ENCODE peak calls at places on chromosomes 13 and 19, in six cellular contexts. One of them, this sample, is unnamed. For H3K9me2, the result is how much of the 10 kb centered on the place peaks cover.

GRCh38 chr13:36919833-36920611 is at the start of gene SMAD9:
- DNase-seq in PC-3: peak
- DNase-seq in GM23338: peak
- DNase-seq in hepatocyte: peak
- DNase-seq in HCT116: peak
- DNase-seq in MM.1S: peak
- DNase-seq in this sample: peak

GRCh38 chr13:32639502-32640105 is 53.4 kb downstream of the PDS5B start:
- DNase-seq in PC-3: peak
- DNase-seq in GM23338: peak
- DNase-seq in hepatocyte: peak
- DNase-seq in HCT116: peak
- DNase-seq in MM.1S: peak
- DNase-seq in this sample: no peak

GRCh38 chr13:27650312-27650711 is 28.6 kb downstream of the POLR1D start:
- DNase-seq in PC-3: no peak
- DNase-seq in GM23338: no peak
- DNase-seq in hepatocyte: no peak
- DNase-seq in HCT116: no peak
- DNase-seq in MM.1S: no peak
- DNase-seq in this sample: no peak

GRCh38 chr19:32811151-32811550 is 58.4 kb downstream of the SLC7A9 start:
- DNase-seq in PC-3: no peak
- DNase-seq in GM23338: no peak
- DNase-seq in hepatocyte: no peak
- DNase-seq in HCT116: no peak
- DNase-seq in MM.1S: no peak
- DNase-seq in this sample: peak

GRCh38 chr19:16025108-16026101 is 50.9 kb upstream of the TPM4 start:
- DNase-seq in PC-3: peak
- DNase-seq in GM23338: peak
- DNase-seq in hepatocyte: peak
- DNase-seq in HCT116: peak
- DNase-seq in MM.1S: peak
- DNase-seq in this sample: peak

GRCh38 chr13:101144808-101145419 is 271.4 kb downstream of the NALCN start:
- DNase-seq in PC-3: peak
- DNase-seq in GM23338: peak
- DNase-seq in hepatocyte: peak
- DNase-seq in HCT116: peak
- DNase-seq in MM.1S: peak
- DNase-seq in this sample: peak

GRCh38 chr19:36031308-36031707 is 1.4 kb downstream of the CLIP3 start:
- DNase-seq in PC-3: no peak
- DNase-seq in GM23338: no peak
- DNase-seq in hepatocyte: no peak
- DNase-seq in HCT116: no peak
- DNase-seq in MM.1S: no peak
- DNase-seq in this sample: no peak

GRCh38 chr19:29807870-29808405 is 3.9 kb upstream of the CCNE1 start:
- DNase-seq in PC-3: no peak
- DNase-seq in GM23338: no peak
- DNase-seq in hepatocyte: no peak
- DNase-seq in HCT116: no peak
- DNase-seq in MM.1S: no peak
- DNase-seq in this sample: no peak

GRCh38 chr19:29667941-29668340 is 2.7 kb downstream of the PLEKHF1 start:
- DNase-seq in PC-3: no peak
- DNase-seq in GM23338: no peak
- DNase-seq in hepatocyte: no peak
- DNase-seq in HCT116: no peak
- DNase-seq in MM.1S: no peak
- DNase-seq in this sample: no peak

GRCh38 chr19:7883105-7883504 is 5.2 kb upstream of the LRRC8E start:
- DNase-seq in PC-3: no peak
- DNase-seq in GM23338: no peak
- DNase-seq in hepatocyte: no peak
- DNase-seq in HCT116: no peak
- DNase-seq in MM.1S: no peak
- DNase-seq in this sample: no peak

GRCh38 chr13:106104281-106104901 is 431.1 kb downstream of the EFNB2 start:
- DNase-seq in PC-3: peak
- DNase-seq in GM23338: no peak
- DNase-seq in hepatocyte: peak
- DNase-seq in HCT116: peak
- DNase-seq in MM.1S: no peak
- DNase-seq in this sample: peak

GRCh38 chr19:10167459-10167858 is 27.3 kb downstream of the DNMT1 start:
- DNase-seq in PC-3: no peak
- DNase-seq in GM23338: no peak
- DNase-seq in hepatocyte: no peak
- DNase-seq in HCT116: no peak
- DNase-seq in MM.1S: peak
- DNase-seq in this sample: no peak
- H3K9me2 ChIP-seq in PC-3: under half
- H3K9me2 ChIP-seq in GM23338: under half
- H3K9me2 ChIP-seq in hepatocyte: under half
- H3K9me2 ChIP-seq in HCT116: under half
- H3K9me2 ChIP-seq in MM.1S: under half
- H3K9me2 ChIP-seq in this sample: under half

GRCh38 chr13:99894105-99894504 is 77.5 kb downstream of the ZIC5 start:
- DNase-seq in PC-3: no peak
- DNase-seq in GM23338: no peak
- DNase-seq in hepatocyte: no peak
- DNase-seq in HCT116: no peak
- DNase-seq in MM.1S: no peak
- DNase-seq in this sample: no peak

GRCh38 chr13:99895999-99896695 is 75.4 kb downstream of the ZIC5 start:
- DNase-seq in PC-3: no peak
- DNase-seq in GM23338: peak
- DNase-seq in hepatocyte: no peak
- DNase-seq in HCT116: no peak
- DNase-seq in MM.1S: no peak
- DNase-seq in this sample: no peak

GRCh38 chr13:99895428-99895998 is 76.1 kb downstream of the ZIC5 start:
- DNase-seq in PC-3: no peak
- DNase-seq in GM23338: peak
- DNase-seq in hepatocyte: no peak
- DNase-seq in HCT116: no peak
- DNase-seq in MM.1S: no peak
- DNase-seq in this sample: no peak

GRCh38 chr13:99893567-99893966 is 78.0 kb downstream of the ZIC5 start:
- DNase-seq in PC-3: no peak
- DNase-seq in GM23338: no peak
- DNase-seq in hepatocyte: no peak
- DNase-seq in HCT116: no peak
- DNase-seq in MM.1S: no peak
- DNase-seq in this sample: no peak

GRCh38 chr13:99894835-99895427 is 76.6 kb downstream of the ZIC5 start:
- DNase-seq in PC-3: no peak
- DNase-seq in GM23338: peak
- DNase-seq in hepatocyte: no peak
- DNase-seq in HCT116: no peak
- DNase-seq in MM.1S: no peak
- DNase-seq in this sample: no peak
- TF ChIP-seq EZH2 in PC-3: no peak
- TF ChIP-seq EZH2 in GM23338: peak
- TF ChIP-seq EZH2 in hepatocyte: no peak
- TF ChIP-seq EZH2 in HCT116: no peak
- TF ChIP-seq EZH2 in MM.1S: no peak
- TF ChIP-seq EZH2 in this sample: no peak

DNA sequence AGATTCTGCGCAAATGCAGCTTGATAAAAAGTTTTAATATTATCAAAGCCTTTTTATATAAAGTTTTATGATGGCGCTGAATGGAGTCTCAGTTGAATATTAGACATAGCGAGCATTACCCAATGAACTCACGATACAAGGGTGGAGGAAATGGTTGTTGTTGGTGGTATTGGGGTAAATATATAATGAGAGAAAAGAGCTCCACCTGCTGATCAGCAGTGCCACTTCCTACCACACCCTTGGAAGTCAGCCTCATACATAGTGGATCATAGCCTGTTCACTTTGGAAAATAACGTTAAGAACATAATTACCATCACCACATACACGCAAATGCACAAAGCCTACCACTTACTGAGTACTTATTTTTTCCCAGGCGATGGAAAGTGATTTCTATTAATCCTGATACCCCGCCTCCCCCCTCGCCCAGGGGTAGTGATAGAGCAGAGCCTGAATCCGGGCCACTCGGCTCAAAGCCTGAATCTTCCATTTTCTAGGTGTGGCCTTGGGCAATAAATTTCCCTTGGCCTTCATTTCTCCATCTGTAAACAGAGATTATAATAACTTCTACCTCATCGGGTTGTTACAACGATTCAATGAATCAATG is 358.3 kb downstream of the KLF5 start:
- DNase-seq in PC-3: peak
- DNase-seq in GM23338: peak
- DNase-seq in hepatocyte: no peak
- DNase-seq in HCT116: peak
- DNase-seq in MM.1S: no peak
- DNase-seq in this sample: no peak
- TF ChIP-seq CTCF in PC-3: peak
- TF ChIP-seq CTCF in GM23338: peak
- TF ChIP-seq CTCF in hepatocyte: peak
- TF ChIP-seq CTCF in HCT116: peak
- TF ChIP-seq CTCF in MM.1S: no peak
- TF ChIP-seq CTCF in this sample: no peak

DNA sequence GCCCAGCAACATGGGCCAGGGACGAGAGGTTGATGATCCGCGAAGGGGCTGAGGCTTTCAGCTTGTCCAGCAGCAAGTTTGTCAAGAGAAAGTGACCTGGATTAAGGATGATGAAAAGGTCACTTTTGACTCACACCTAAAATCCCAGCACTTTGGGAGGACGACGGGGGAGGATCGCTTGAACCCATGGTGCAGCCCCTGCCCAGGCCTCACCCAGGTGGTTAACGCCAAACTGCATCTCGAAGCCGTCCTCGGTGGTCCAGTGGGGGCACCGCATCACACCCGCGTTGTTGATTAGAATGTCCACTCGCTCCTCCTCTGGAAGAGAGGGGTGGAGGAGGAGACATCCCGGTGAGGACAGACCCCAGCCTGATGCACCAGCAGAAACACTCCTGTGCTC is 10.4 kb upstream of the GP6 start:
- DNase-seq in PC-3: no peak
- DNase-seq in GM23338: no peak
- DNase-seq in hepatocyte: no peak
- DNase-seq in HCT116: no peak
- DNase-seq in MM.1S: no peak
- DNase-seq in this sample: no peak
- H3K9me2 ChIP-seq in PC-3: under half
- H3K9me2 ChIP-seq in GM23338: under half
- H3K9me2 ChIP-seq in hepatocyte: under half
- H3K9me2 ChIP-seq in HCT116: under half
- H3K9me2 ChIP-seq in MM.1S: under half
- H3K9me2 ChIP-seq in this sample: under half

GRCh38 chr13:50133277-50133953 is 118.2 kb downstream of the KCNRG start:
- DNase-seq in PC-3: no peak
- DNase-seq in GM23338: peak
- DNase-seq in hepatocyte: no peak
- DNase-seq in HCT116: no peak
- DNase-seq in MM.1S: no peak
- DNase-seq in this sample: no peak
- TF ChIP-seq EZH2 in PC-3: no peak
- TF ChIP-seq EZH2 in GM23338: peak
- TF ChIP-seq EZH2 in hepatocyte: peak
- TF ChIP-seq EZH2 in HCT116: no peak
- TF ChIP-seq EZH2 in MM.1S: no peak
- TF ChIP-seq EZH2 in this sample: no peak

This sample was measured in PC-9.